ENCODE peak calls at places on chromosomes 13 and 19, in seven cellular contexts. I, E, F, J, X, K and B are unnamed samples. For H3K4me1, the result is how much of the 10 kb centered on the place peaks cover.

GRCh38 chr13:78258304-78258703 is 339.7 kb upstream of the EDNRB start:
- DNase-seq in I (no peak), E (no peak), F (no peak), J (no peak), X (no peak), K (no peak), B (no peak)

GRCh38 chr13:113045214-113046007 is 60.2 kb upstream of the F7 start:
- DNase-seq in I (no peak), E (no peak), F (peak), J (no peak), X (no peak), K (no peak), B (no peak)

GRCh38 chr13:100673831-100674362 is 698 bp downstream of the TMTC4 start:
- DNase-seq in I (peak), E (peak), F (peak), J (peak), X (peak), K (peak), B (peak)

GRCh38 chr19:54035215-54036178 is 28.2 kb downstream of the VSTM1 start:
- DNase-seq in I (no peak), E (no peak), F (peak), J (no peak), X (no peak), K (no peak), B (no peak)

GRCh38 chr13:113974304-113975281 is 717 bp upstream of the C13orf46 start:
- DNase-seq in I (no peak), E (no peak), F (no peak), J (no peak), X (no peak), K (no peak), B (peak)

GRCh38 chr13:91308299-91308698 is 39.2 kb upstream of the MIR17HG start:
- DNase-seq in I (no peak), E (no peak), F (no peak), J (no peak), X (no peak), K (no peak), B (no peak)

GRCh38 chr19:28519950-28520861 is 692.7 kb downstream of the UQCRFS1 start:
- DNase-seq in I (no peak), E (no peak), F (no peak), J (no peak), X (no peak), K (no peak), B (no peak)

GRCh38 chr19:45137179-45137761 is 23.5 kb downstream of the NKPD1 start:
- DNase-seq in I (no peak), E (no peak), F (no peak), J (no peak), X (no peak), K (no peak), B (no peak)

GRCh38 chr13:31334994-31335549 is 135.3 kb downstream of the B3GLCT start:
- DNase-seq in I (no peak), E (no peak), F (no peak), J (no peak), X (no peak), K (no peak), B (no peak)

GRCh38 chr13:112545866-112546265 is 42.1 kb downstream of the TUBGCP3 start:
- DNase-seq in I (no peak), E (no peak), F (no peak), J (no peak), X (no peak), K (no peak), B (no peak)

GRCh38 chr13:109422163-109422562 is 364.2 kb downstream of the IRS2 start:
- DNase-seq in I (no peak), E (no peak), F (no peak), J (no peak), X (no peak), K (no peak), B (no peak)

GRCh38 chr13:110455941-110456340 is 105.6 kb downstream of the RAB20 start:
- DNase-seq in I (peak), E (peak), F (peak), J (peak), X (peak), K (peak), B (peak)

GRCh38 chr13:95620498-95621140 is 23.9 kb downstream of the DZIP1 start:
- DNase-seq in I (no peak), E (peak), F (no peak), J (no peak), X (no peak), K (no peak), B (no peak)

GRCh38 chr19:55352040-55352439 is 2.5 kb downstream of the COX6B2 start:
- DNase-seq in I (no peak), E (no peak), F (no peak), J (no peak), X (no peak), K (no peak), B (no peak)

GRCh38 chr13:95128045-95128643 is 173.1 kb downstream of the ABCC4 start:
- DNase-seq in I (no peak), E (no peak), F (no peak), J (no peak), X (no peak), K (peak), B (no peak)

GRCh38 chr13:94620286-94620896 is 18.7 kb downstream of the GPR180 start:
- DNase-seq in I (no peak), E (no peak), F (no peak), J (no peak), X (peak), K (no peak), B (no peak)

GRCh38 chr13:75402787-75403186 is 79.2 kb downstream of the TBC1D4 start:
- DNase-seq in I (no peak), E (no peak), F (no peak), J (no peak), X (no peak), K (no peak), B (no peak)

GRCh38 chr13:99425485-99426341 is 75.6 kb upstream of the TM9SF2 start:
- DNase-seq in I (no peak), E (peak), F (peak), J (no peak), X (peak), K (peak), B (no peak)

DNA sequence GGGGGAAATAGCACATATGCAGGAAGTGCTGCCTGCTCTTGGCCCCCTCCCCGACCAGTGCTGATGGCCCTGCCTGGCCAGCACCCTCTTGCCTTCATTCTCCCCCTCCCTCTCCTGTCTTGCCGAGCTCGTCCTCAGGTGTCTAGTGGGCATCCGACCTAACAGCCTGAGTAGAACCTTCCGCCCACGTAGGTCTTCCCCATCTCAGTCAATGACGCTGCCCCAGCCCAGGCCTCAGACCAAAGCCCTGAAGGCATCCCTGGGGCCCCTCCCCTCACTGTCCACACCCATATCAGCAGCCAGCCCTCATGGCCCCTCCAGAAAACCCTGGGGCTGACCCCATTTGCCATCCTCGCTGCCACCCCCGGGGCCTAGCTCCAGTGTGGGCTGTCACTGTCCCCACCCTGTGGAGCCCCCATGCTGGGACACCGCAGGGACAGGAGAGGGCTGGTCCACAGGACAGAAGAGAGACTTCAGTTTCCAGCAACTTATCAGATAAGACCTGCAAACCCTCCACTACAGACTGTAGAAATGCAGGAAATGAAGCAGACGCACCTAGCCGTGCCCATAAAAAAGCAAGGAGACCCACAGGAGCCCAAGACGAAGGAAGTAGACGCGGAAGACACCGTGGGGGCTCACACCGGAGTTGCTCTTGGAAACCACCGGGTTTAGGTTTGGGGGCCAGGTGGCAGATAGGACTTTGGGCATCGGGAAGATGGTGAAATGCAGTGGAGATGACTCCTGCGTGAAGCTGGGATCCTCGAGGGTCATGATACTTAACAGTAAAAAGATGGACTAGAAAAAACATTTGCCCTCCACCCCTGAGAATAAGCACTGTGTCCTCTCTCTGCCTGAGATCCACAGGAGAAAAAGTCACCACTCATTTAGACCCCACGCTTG is 38.4 kb downstream of the AP1M1 start:
- DNase-seq in I (no peak), E (no peak), F (no peak), J (no peak), X (no peak), K (no peak), B (no peak)
- H3K4me1 ChIP-seq in I (under half), E (under half), F (under half), J (under half), X (under half), K (under half), B (under half)

DNA sequence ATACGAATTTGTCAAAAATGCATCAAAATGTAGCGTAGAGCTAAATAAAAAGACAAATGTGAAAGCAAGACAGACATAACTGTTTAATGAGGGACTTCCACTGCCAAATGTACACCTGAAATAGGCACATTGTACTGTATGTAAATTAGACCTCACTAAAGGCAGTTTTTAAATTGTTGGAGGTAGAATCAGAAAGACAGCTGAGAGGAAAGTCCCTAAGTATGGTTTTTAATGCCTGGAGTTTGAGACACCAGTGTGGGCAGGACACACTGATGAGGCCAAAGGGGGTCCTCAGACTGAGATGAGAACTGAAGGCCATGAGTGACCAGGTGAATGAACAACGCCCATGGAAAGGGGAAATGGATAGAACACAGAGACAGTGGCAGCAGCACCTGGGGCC is 22.9 kb downstream of the MED26 start:
- DNase-seq in I (no peak), E (no peak), F (no peak), J (no peak), X (no peak), K (no peak), B (no peak)
- H3K4me1 ChIP-seq in I (under half), E (under half), F (under half), J (under half), X (under half), K (half or more), B (under half)

DNA sequence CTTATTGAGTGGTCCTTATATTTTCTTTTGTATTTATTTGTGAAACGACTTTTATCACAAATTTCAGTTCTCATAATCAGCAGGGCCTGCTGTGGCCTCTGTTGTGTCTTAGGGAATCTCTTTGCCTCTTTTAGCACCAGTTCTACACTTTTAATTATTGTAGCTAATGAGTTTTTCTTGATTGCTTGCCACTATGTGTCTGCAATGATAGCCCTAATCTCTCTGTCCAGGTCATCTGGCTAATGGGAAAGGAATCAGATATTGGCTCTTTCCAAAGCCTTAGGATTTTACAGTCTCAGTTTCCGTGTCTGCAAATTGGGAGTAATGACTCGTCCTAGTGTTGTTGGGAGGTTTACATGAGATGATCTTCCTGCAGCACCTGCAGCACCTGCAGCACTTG is 10.2 kb downstream of the WDFY2 start:
- DNase-seq in I (no peak), E (no peak), F (no peak), J (no peak), X (no peak), K (no peak), B (no peak)
- H3K4me1 ChIP-seq in I (under half), E (under half), F (under half), J (under half), X (under half), K (under half), B (under half)

GRCh38 chr19:1258707-1259205 is 10.4 kb downstream of the MIDN start:
- DNase-seq in I (no peak), E (no peak), F (no peak), J (no peak), X (no peak), K (no peak), B (no peak)
- H3K4me1 ChIP-seq in I (half or more), E (under half), F (half or more), J (under half), X (half or more), K (half or more), B (under half)